ENCODE peak calls at places on chromosomes 4 and X, in six cellular contexts. A, T, Y, V, H and K are unnamed samples.

GRCh38 chr4:185529413-185529812 is 5.9 kb downstream of the PDLIM3 start:
- DNase-seq in T (no peak), Y (no peak), A (no peak), H (no peak), V (no peak), K (no peak)

GRCh38 chr4:111773858-111774257 is 371.4 kb upstream of the FAM241A start:
- DNase-seq in A (peak), Y (no peak), H (no peak), T (no peak), V (no peak), K (no peak)

GRCh38 chr4:179097741-179098140 is 1655.5 kb upstream of the AGA start:
- DNase-seq in A (no peak), V (peak), H (no peak), T (no peak), Y (no peak), K (no peak)

GRCh38 chrX:111652719-111653118 is 28.3 kb upstream of the ALG13 start:
- DNase-seq in A (peak), V (no peak), T (no peak), Y (peak), H (no peak), K (no peak)

GRCh38 chr4:4837921-4838601 is 21.4 kb upstream of the MSX1 start:
- DNase-seq in T (peak), H (no peak), V (peak), A (peak), Y (no peak), K (no peak)

GRCh38 chr4:141797966-141798365 is 161.6 kb downstream of the IL15 start:
- DNase-seq in T (no peak), H (no peak), A (peak), Y (no peak), V (no peak), K (peak)

GRCh38 chr4:10457255-10457801 is at the start of gene ZNF518B:
- DNase-seq in Y (peak), A (peak), V (peak), T (peak), H (no peak), K (peak)

GRCh38 chrX:151899622-151900021 is 13.1 kb upstream of the MAGEA4 start:
- DNase-seq in V (peak), A (peak), H (no peak), Y (no peak), T (no peak), K (peak)

GRCh38 chr4:154877110-154877760 is 96.2 kb downstream of the RBM46 start:
- DNase-seq in A (peak), T (peak), H (no peak), Y (peak), V (peak), K (peak)

GRCh38 chr4:117001077-117001476 is 84.3 kb downstream of the TRAM1L1 start:
- DNase-seq in V (no peak), Y (no peak), A (no peak), T (no peak), H (no peak), K (no peak)

GRCh38 chr4:181909368-181909767 is 333.8 kb upstream of the TENM3 start:
- DNase-seq in T (peak), A (peak), V (peak), H (no peak), Y (no peak), K (peak)

GRCh38 chrX:150536455-150537116 is 31.8 kb upstream of the MTM1 start:
- DNase-seq in H (no peak), T (no peak), V (no peak), A (peak), Y (peak), K (no peak)

GRCh38 chr4:159768011-159768410 is 665.1 kb downstream of the RAPGEF2 start:
- DNase-seq in A (no peak), V (peak), Y (no peak), H (peak), T (peak), K (no peak)

GRCh38 chrX:150332023-150332422 is 31.1 kb upstream of the MAMLD1 start:
- DNase-seq in V (no peak), A (no peak), Y (no peak), H (no peak), T (no peak), K (no peak)

GRCh38 chr4:126051709-126052424 is 737.1 kb downstream of the FAT4 start:
- DNase-seq in Y (no peak), V (peak), T (peak), A (peak), H (peak), K (peak)

GRCh38 chr4:6425336-6425735 is 47.1 kb downstream of the PPP2R2C start:
- DNase-seq in H (no peak), V (no peak), A (no peak), T (no peak), Y (no peak), K (no peak)

GRCh38 chrX:25072247-25072646 is 56.5 kb upstream of the ARX start:
- DNase-seq in V (no peak), Y (no peak), H (no peak), T (no peak), A (no peak), K (no peak)

GRCh38 chrX:121260568-121261240 is 213.3 kb downstream of the GLUD2 start:
- DNase-seq in A (peak), Y (no peak), H (no peak), T (no peak), V (no peak), K (peak)

GRCh38 chr4:82643994-82644730 is 82.4 kb upstream of the TMEM150C start:
- DNase-seq in T (peak), V (peak), H (peak), A (peak), Y (peak), K (peak)

GRCh38 chr4:7844247-7844991 is 95.2 kb downstream of the AFAP1 start:
- DNase-seq in Y (peak), A (peak), V (peak), H (peak), T (peak), K (peak)

GRCh38 chr4:3204021-3204431 is 44.9 kb upstream of the MSANTD1 start:
- DNase-seq in T (no peak), Y (no peak), A (peak), V (no peak), H (peak), K (peak)

GRCh38 chrX:133402830-133403625 is 12.3 kb downstream of the GPC4 start:
- DNase-seq in V (peak), A (no peak), Y (no peak), T (no peak), H (no peak), K (no peak)

GRCh38 chr4:3096207-3096606 is 21.7 kb downstream of the HTT start:
- DNase-seq in Y (no peak), V (no peak), T (no peak), H (no peak), A (no peak), K (no peak)

GRCh38 chrX:84192006-84192405 is 4.0 kb upstream of the RPS6KA6 start:
- DNase-seq in Y (no peak), H (no peak), T (no peak), A (no peak), V (no peak), K (no peak)

GRCh38 chrX:75746891-75747639 is 38.0 kb downstream of the MAGEE2 start:
- DNase-seq in T (no peak), Y (peak), H (no peak), A (peak), V (peak), K (peak)

GRCh38 chr4:142095886-142096605 is 459.7 kb downstream of the IL15 start:
- DNase-seq in V (peak), Y (peak), T (peak), H (peak), A (peak), K (peak)

GRCh38 chr4:96016615-96017299 is 176.9 kb downstream of the PDHA2 start:
- DNase-seq in H (no peak), Y (peak), A (peak), V (peak), T (peak), K (no peak)

GRCh38 chr4:6834867-6835266 is 52.3 kb downstream of the KIAA0232 start:
- DNase-seq in T (peak), V (no peak), H (no peak), A (peak), Y (no peak), K (peak)

GRCh38 chrX:67094061-67094460 is 449.8 kb upstream of the AR start:
- DNase-seq in A (no peak), Y (no peak), H (no peak), T (no peak), V (no peak), K (no peak)

GRCh38 chr4:79964715-79965345 is 108.2 kb downstream of the ANTXR2 start:
- DNase-seq in Y (no peak), H (no peak), A (no peak), V (peak), T (no peak), K (no peak)

GRCh38 chrX:131441033-131441432 is 102.8 kb upstream of the OR13H1 start:
- DNase-seq in V (no peak), T (no peak), A (peak), H (no peak), Y (peak), K (no peak)

DNA sequence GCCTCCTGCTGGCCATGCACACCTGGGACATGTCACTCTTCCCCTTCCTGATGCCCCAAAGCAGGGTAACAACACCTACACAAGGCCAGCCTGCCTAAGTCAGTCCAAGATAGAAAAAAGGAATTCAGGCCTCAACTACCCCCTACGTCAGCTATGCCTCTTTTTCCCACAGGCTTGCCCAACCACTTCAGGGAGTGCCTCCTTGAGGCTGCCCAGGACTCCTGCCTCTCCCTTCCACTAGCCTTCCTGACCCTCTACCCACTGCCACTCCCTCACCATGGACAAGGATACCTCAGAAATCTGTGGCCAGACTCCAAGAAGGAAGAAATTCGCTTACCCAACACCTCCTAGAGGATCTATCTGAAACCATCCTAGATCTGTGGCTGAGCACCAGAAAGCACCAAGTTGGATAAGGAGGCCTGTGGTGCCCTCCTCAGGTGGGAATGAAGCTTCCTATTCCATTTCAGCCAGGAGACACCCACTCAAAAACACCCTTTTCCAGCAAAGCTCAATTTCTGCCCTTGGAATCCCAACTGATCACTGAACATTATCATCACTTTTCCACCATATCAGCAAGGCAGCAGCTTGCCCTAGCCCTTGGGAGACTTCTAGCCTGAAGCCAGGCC is 1.8 kb downstream of the KDM5C start:
- DNase-seq in H (no peak), V (no peak), Y (peak), T (peak), A (peak), K (peak)
- TF ChIP-seq CTCF in H (no peak), V (no peak), Y (no peak), T (peak), A (no peak), K (no peak)

GRCh38 chr4:39363773-39364393 is 2.3 kb downstream of the RFC1 start:
- DNase-seq in Y (no peak), T (no peak), H (no peak), V (no peak), A (no peak), K (no peak)
- H3K4me3 ChIP-seq in Y (no peak), T (no peak), H (no peak), V (no peak), A (no peak), K (no peak)

DNA sequence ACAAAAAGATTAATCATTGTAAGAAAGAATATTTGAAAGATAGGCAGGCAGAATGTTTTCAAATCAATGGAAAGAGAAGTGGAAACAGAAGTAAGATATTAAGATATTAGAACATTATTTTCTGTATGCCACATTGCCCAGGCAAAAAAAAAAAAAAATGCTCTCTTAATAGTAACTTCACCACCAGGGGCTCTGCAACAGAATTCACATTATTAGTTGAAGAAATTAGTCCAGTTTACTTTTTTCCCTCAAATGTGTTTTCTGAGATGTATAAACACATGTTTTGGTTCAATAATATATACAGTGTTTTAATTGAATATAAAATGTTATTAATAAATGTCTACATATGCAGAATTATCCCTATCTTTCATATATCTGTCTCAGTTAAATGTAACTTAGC is 78.0 kb upstream of the ADAD1 start:
- DNase-seq in A (no peak), Y (no peak), H (no peak), T (no peak), V (no peak), K (no peak)
- TF ChIP-seq CTCF in A (peak), Y (no peak), H (peak), T (peak), V (no peak), K (peak)

DNA sequence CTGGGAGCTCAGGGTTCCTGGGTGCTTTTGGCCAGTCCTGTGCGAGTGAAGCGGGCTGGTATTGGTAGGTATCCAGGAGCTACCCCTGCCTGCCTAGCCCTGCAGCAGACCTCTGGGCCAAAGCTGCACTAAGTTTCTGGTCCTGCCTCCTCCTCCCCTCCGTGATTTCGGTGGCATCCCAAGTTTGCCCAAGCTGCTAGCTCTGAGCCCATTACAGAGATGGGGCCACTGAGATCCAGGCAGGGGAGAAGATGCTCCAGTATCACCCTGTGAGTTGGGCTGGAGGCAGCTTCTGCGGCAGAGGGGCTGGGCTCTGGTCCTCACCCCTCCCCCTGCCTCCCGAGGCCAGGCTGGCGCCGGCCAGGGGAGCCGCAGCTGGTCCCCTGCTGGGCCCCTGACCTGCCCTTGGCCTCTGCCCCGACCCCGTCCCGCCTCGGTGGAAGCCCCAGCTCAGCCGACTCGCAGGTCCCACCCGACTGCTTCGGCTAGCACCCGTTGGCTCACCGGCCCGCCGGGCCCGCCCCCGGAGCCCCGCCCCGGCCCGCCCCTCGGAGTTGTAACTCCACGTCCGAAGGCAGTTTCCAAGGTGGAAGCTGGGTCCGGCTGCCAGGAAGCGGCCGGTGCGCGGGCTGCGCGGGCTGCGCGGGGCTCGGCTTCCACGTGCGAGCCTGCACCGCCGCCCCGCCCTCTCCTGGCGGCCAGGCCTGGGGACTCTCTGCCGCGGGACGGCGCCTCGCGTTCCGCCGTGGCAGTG is at the start of gene DUSP9:
- DNase-seq in Y (peak), H (no peak), V (no peak), A (peak), T (no peak), K (no peak)
- H3K4me3 ChIP-seq in Y (peak), H (no peak), V (no peak), A (no peak), T (peak), K (no peak)

GRCh38 chr4:120843840-120844527 is 78.5 kb downstream of the PRDM5 start:
- DNase-seq in T (no peak), A (no peak), V (no peak), H (no peak), Y (peak), K (no peak)
- TF ChIP-seq CTCF in T (peak), A (no peak), V (peak), H (no peak), Y (no peak), K (peak)

GRCh38 chr4:15929555-15929954 is 9.0 kb downstream of the FGFBP1 start:
- DNase-seq in V (no peak), H (no peak), Y (no peak), T (no peak), A (no peak), K (no peak)
- H3K4me3 ChIP-seq in V (no peak), H (no peak), Y (no peak), T (no peak), A (no peak), K (no peak)

GRCh38 chrX:107547621-107548020 is 80.7 kb upstream of the PRPS1 start:
- DNase-seq in T (no peak), V (no peak), H (no peak), Y (no peak), A (no peak), K (no peak)

GRCh38 chrX:107537815-107538214 is 88.4 kb downstream of the FRMPD3 start:
- DNase-seq in A (peak), V (peak), H (no peak), T (peak), Y (peak), K (peak)

GRCh38 chrX:107541244-107541643 is 87.1 kb upstream of the PRPS1 start:
- DNase-seq in T (no peak), A (peak), H (no peak), V (no peak), Y (no peak), K (peak)

DNA sequence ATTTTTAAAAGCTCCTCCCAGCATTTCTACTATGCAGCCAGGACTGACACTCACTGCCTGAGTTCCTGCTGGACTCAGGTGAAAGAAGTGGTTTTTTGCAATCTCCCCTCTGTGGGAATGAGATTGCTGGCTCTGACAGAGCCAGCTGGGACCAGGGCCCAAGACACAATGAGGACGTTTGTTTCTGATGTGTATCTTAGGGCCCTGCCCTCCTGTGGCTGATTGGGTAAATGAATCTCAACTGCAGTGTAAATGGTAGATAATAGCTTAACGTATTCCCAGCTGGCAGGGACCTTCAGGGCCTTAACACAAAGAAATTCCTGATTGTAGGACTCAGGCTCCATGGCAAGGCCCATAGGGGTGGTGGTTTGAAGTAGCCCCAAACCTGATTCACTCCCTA is 85.8 kb upstream of the PRPS1 start:
- DNase-seq in T (peak), V (peak), H (no peak), A (peak), Y (peak), K (peak)
- TF ChIP-seq CTCF in T (peak), V (no peak), H (no peak), A (peak), Y (no peak), K (peak)

DNA sequence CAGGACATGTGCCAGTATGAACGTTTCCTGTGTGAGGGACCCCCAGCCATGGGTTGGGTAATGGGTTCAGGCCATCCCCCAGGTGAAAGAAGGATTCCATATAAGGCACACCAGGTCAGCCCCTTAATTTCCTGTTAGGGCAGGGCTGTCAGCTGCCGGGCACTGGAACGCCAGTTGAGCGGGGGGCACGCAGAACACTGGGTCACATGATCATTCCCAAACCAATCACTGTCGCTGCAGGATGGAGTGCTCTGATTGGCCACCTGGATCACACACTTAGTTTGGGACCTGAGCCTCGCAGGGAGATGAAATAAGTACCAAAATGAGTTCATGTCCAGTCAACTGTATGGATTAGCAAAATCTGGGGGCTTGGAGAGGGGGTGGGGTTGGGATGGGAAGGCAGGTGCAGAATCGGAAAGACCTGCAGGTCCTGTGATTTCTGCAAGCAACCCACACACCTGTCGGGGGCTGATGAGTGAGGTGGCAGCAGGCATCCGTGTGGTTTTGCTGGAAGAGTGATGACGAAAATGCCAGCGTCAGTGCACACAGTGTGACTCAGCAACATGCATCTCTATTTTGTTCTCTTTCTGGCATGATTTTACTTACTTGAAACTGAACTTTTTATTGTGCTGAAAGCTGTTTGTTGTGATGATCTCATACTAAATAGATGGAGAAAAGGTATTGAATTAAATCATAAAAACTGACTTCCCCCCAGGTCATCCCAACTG is 32.2 kb downstream of the RNF212 start:
- DNase-seq in V (peak), A (peak), Y (no peak), H (no peak), T (peak), K (peak)
- H3K4me3 ChIP-seq in V (no peak), A (no peak), Y (no peak), H (no peak), T (no peak), K (no peak)